ENCODE peak calls at places on chromosomes 7 and 10, in five cellular contexts. One of them, this sample, is unnamed.

GRCh38 chr10:349081-349480 is 213.8 kb downstream of the ZMYND11 start:
- DNase-seq in astrocyte of the cerebellum: no peak
- DNase-seq in cardiac muscle cell: no peak
- DNase-seq in cardiac fibroblast: no peak
- DNase-seq in sigmoid colon: peak
- DNase-seq in this sample: no peak

GRCh38 chr10:30155401-30155800 is 96.0 kb upstream of the JCAD start:
- DNase-seq in astrocyte of the cerebellum: peak
- DNase-seq in cardiac muscle cell: no peak
- DNase-seq in cardiac fibroblast: peak
- DNase-seq in sigmoid colon: no peak
- DNase-seq in this sample: no peak

GRCh38 chr10:70765794-70766594 is 19.2 kb downstream of the TBATA start:
- DNase-seq in astrocyte of the cerebellum: no peak
- DNase-seq in cardiac muscle cell: no peak
- DNase-seq in cardiac fibroblast: no peak
- DNase-seq in sigmoid colon: peak
- DNase-seq in this sample: no peak

GRCh38 chr7:71718563-71718962 is 586.6 kb downstream of the GALNT17 start:
- DNase-seq in astrocyte of the cerebellum: no peak
- DNase-seq in cardiac muscle cell: no peak
- DNase-seq in cardiac fibroblast: no peak
- DNase-seq in sigmoid colon: no peak
- DNase-seq in this sample: no peak

GRCh38 chr7:2028733-2029132 is 204.0 kb downstream of the MAD1L1 start:
- DNase-seq in astrocyte of the cerebellum: no peak
- DNase-seq in cardiac muscle cell: no peak
- DNase-seq in cardiac fibroblast: no peak
- DNase-seq in sigmoid colon: no peak
- DNase-seq in this sample: no peak

GRCh38 chr7:94276797-94277196 is 117.9 kb upstream of the COL1A2 start:
- DNase-seq in astrocyte of the cerebellum: no peak
- DNase-seq in cardiac muscle cell: peak
- DNase-seq in cardiac fibroblast: peak
- DNase-seq in sigmoid colon: no peak
- DNase-seq in this sample: peak

GRCh38 chr10:78390817-78391216 is 357.2 kb downstream of the RPS24 start:
- DNase-seq in astrocyte of the cerebellum: no peak
- DNase-seq in cardiac muscle cell: no peak
- DNase-seq in cardiac fibroblast: no peak
- DNase-seq in sigmoid colon: no peak
- DNase-seq in this sample: no peak

GRCh38 chr7:40105879-40106473 is 28.4 kb downstream of the MPLKIP start:
- DNase-seq in astrocyte of the cerebellum: no peak
- DNase-seq in cardiac muscle cell: no peak
- DNase-seq in cardiac fibroblast: no peak
- DNase-seq in sigmoid colon: no peak
- DNase-seq in this sample: no peak

GRCh38 chr7:98314469-98314868 is 33.0 kb downstream of the BRI3 start:
- DNase-seq in astrocyte of the cerebellum: no peak
- DNase-seq in cardiac muscle cell: no peak
- DNase-seq in cardiac fibroblast: peak
- DNase-seq in sigmoid colon: no peak
- DNase-seq in this sample: peak

GRCh38 chr7:102424787-102425218 is 8.6 kb upstream of the ORAI2 start:
- DNase-seq in astrocyte of the cerebellum: no peak
- DNase-seq in cardiac muscle cell: no peak
- DNase-seq in cardiac fibroblast: no peak
- DNase-seq in sigmoid colon: no peak
- DNase-seq in this sample: no peak

GRCh38 chr7:44998153-44998871 is 1.7 kb upstream of the CCM2 start:
- DNase-seq in astrocyte of the cerebellum: no peak
- DNase-seq in cardiac muscle cell: no peak
- DNase-seq in cardiac fibroblast: no peak
- DNase-seq in sigmoid colon: peak
- DNase-seq in this sample: no peak

GRCh38 chr7:105689093-105689819 is 108.0 kb upstream of the EFCAB10 start:
- DNase-seq in astrocyte of the cerebellum: no peak
- DNase-seq in cardiac muscle cell: no peak
- DNase-seq in cardiac fibroblast: no peak
- DNase-seq in sigmoid colon: peak
- DNase-seq in this sample: no peak

GRCh38 chr7:33388332-33388731 is 259.0 kb downstream of the BBS9 start:
- DNase-seq in astrocyte of the cerebellum: no peak
- DNase-seq in cardiac muscle cell: no peak
- DNase-seq in cardiac fibroblast: peak
- DNase-seq in sigmoid colon: no peak
- DNase-seq in this sample: no peak

GRCh38 chr7:104951546-104951945 is 62.5 kb upstream of the KMT2E start:
- DNase-seq in astrocyte of the cerebellum: no peak
- DNase-seq in cardiac muscle cell: no peak
- DNase-seq in cardiac fibroblast: peak
- DNase-seq in sigmoid colon: no peak
- DNase-seq in this sample: peak

GRCh38 chr7:98194672-98195457 is 16.4 kb upstream of the BHLHA15 start:
- DNase-seq in astrocyte of the cerebellum: no peak
- DNase-seq in cardiac muscle cell: no peak
- DNase-seq in cardiac fibroblast: peak
- DNase-seq in sigmoid colon: no peak
- DNase-seq in this sample: no peak

GRCh38 chr7:70383369-70383768 is 748.6 kb upstream of the GALNT17 start:
- DNase-seq in astrocyte of the cerebellum: no peak
- DNase-seq in cardiac muscle cell: no peak
- DNase-seq in cardiac fibroblast: no peak
- DNase-seq in sigmoid colon: no peak
- DNase-seq in this sample: no peak

GRCh38 chr7:112140600-112140999 is 65.6 kb downstream of the DOCK4 start:
- DNase-seq in astrocyte of the cerebellum: peak
- DNase-seq in cardiac muscle cell: no peak
- DNase-seq in cardiac fibroblast: no peak
- DNase-seq in sigmoid colon: no peak
- DNase-seq in this sample: no peak

GRCh38 chr7:35430547-35431153 is 176.8 kb upstream of the TBX20 start:
- DNase-seq in astrocyte of the cerebellum: no peak
- DNase-seq in cardiac muscle cell: no peak
- DNase-seq in cardiac fibroblast: peak
- DNase-seq in sigmoid colon: no peak
- DNase-seq in this sample: peak

GRCh38 chr7:52735656-52736055 is 299.8 kb upstream of the POM121L12 start:
- DNase-seq in astrocyte of the cerebellum: no peak
- DNase-seq in cardiac muscle cell: no peak
- DNase-seq in cardiac fibroblast: no peak
- DNase-seq in sigmoid colon: no peak
- DNase-seq in this sample: no peak
- H3K4me3 ChIP-seq in astrocyte of the cerebellum: no peak
- H3K4me3 ChIP-seq in cardiac muscle cell: no peak
- H3K4me3 ChIP-seq in cardiac fibroblast: no peak
- H3K4me3 ChIP-seq in sigmoid colon: no peak
- H3K4me3 ChIP-seq in this sample: no peak

DNA sequence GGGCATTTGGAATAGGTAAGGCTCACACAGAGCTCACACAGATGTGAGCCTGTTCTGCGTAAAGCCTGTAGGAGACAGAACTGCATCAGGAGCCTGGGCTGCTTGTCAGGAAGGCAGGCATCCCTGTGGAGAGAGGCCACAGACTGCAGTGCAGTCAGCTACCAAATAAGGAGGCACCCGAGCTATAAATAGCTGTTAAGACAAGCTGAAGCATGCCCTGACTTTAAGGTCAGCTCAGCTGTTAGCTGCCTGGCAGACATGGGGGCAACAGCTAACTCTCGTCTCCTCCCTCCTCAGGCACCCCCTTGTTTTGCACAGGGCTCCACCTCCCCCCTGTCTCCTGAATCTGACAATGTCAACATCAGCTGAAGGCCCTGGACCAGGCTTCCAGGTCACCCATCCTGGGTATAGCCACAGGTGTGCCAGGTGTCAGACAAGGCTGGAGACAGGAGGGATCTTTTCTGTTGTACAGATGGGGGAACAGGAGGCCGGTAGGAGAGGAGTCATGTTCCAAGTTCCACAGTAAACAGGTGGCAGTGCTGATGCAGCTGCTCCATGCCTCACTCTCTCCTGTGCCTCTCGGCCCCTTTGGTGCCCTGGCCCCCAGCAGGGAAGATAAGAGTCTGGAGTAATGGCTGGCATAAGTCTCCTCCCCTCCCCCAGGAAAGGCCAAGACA is 27.6 kb upstream of the MKRN1 start:
- DNase-seq in astrocyte of the cerebellum: peak
- DNase-seq in cardiac muscle cell: peak
- DNase-seq in cardiac fibroblast: peak
- DNase-seq in sigmoid colon: peak
- DNase-seq in this sample: peak
- TF ChIP-seq CTCF in astrocyte of the cerebellum: peak
- TF ChIP-seq CTCF in cardiac muscle cell: no peak
- TF ChIP-seq CTCF in cardiac fibroblast: no peak
- TF ChIP-seq CTCF in sigmoid colon: no peak
- TF ChIP-seq CTCF in this sample: no peak

GRCh38 chr7:73611017-73611555 is 13.2 kb downstream of the MLXIPL start:
- DNase-seq in astrocyte of the cerebellum: no peak
- DNase-seq in cardiac muscle cell: no peak
- DNase-seq in cardiac fibroblast: no peak
- DNase-seq in sigmoid colon: no peak
- DNase-seq in this sample: no peak

GRCh38 chr7:73610105-73610504 is 14.2 kb downstream of the MLXIPL start:
- DNase-seq in astrocyte of the cerebellum: no peak
- DNase-seq in cardiac muscle cell: no peak
- DNase-seq in cardiac fibroblast: no peak
- DNase-seq in sigmoid colon: no peak
- DNase-seq in this sample: no peak

GRCh38 chr7:73615886-73616285 is 8.4 kb downstream of the MLXIPL start:
- DNase-seq in astrocyte of the cerebellum: no peak
- DNase-seq in cardiac muscle cell: no peak
- DNase-seq in cardiac fibroblast: peak
- DNase-seq in sigmoid colon: no peak
- DNase-seq in this sample: no peak

GRCh38 chr7:73613954-73614735 is 10.2 kb downstream of the MLXIPL start:
- DNase-seq in astrocyte of the cerebellum: no peak
- DNase-seq in cardiac muscle cell: no peak
- DNase-seq in cardiac fibroblast: no peak
- DNase-seq in sigmoid colon: no peak
- DNase-seq in this sample: no peak

GRCh38 chr7:73612598-73613269 is 11.6 kb downstream of the MLXIPL start:
- DNase-seq in astrocyte of the cerebellum: no peak
- DNase-seq in cardiac muscle cell: peak
- DNase-seq in cardiac fibroblast: peak
- DNase-seq in sigmoid colon: no peak
- DNase-seq in this sample: peak
- H3K4me3 ChIP-seq in astrocyte of the cerebellum: no peak
- H3K4me3 ChIP-seq in cardiac muscle cell: no peak
- H3K4me3 ChIP-seq in cardiac fibroblast: no peak
- H3K4me3 ChIP-seq in sigmoid colon: no peak
- H3K4me3 ChIP-seq in this sample: no peak

GRCh38 chr10:61024801-61025201 is 80.8 kb upstream of the RHOBTB1 start:
- DNase-seq in astrocyte of the cerebellum: no peak
- DNase-seq in cardiac muscle cell: peak
- DNase-seq in cardiac fibroblast: peak
- DNase-seq in sigmoid colon: no peak
- DNase-seq in this sample: peak
- TF ChIP-seq CTCF in astrocyte of the cerebellum: peak
- TF ChIP-seq CTCF in cardiac muscle cell: peak
- TF ChIP-seq CTCF in cardiac fibroblast: peak
- TF ChIP-seq CTCF in sigmoid colon: no peak
- TF ChIP-seq CTCF in this sample: peak

DNA sequence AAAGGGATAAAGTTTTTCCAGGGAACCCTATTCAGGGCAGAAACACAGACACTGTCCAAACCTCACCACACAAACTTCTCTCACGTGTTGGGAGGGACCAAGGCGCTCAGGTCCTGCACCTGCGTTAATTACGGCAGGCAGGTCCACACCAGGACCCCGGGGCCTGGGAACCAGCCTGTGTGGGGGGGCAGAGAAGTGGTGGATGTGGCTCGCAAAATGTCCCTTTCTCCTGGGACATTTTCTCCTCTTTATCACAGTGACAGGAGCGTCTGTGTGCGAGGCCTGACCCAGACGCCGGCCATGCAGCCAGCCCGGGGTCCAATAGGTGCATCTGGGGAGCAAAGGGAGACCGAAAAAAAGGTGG is 73.4 kb upstream of the ZNF722 start:
- DNase-seq in astrocyte of the cerebellum: no peak
- DNase-seq in cardiac muscle cell: no peak
- DNase-seq in cardiac fibroblast: no peak
- DNase-seq in sigmoid colon: no peak
- DNase-seq in this sample: no peak
- H3K4me3 ChIP-seq in astrocyte of the cerebellum: no peak
- H3K4me3 ChIP-seq in cardiac muscle cell: no peak
- H3K4me3 ChIP-seq in cardiac fibroblast: no peak
- H3K4me3 ChIP-seq in sigmoid colon: no peak
- H3K4me3 ChIP-seq in this sample: peak

DNA sequence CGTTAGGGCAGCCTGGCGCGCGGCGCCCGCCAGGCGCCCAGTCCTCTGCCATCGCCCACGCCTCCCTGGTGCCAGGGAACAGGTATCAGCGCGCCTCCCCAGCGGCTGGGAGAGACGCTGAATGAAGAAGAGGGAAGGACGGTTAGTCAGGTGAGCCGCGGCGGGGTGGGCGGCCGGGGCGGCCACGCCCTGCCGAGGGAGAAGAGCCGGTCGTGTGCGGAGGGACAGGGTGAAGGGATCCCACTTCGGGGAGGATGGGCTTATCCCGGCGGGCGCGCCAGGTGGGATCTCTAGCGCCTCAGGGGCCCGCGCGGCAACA is 580 bp upstream of the ARL4A start:
- DNase-seq in astrocyte of the cerebellum: no peak
- DNase-seq in cardiac muscle cell: no peak
- DNase-seq in cardiac fibroblast: no peak
- DNase-seq in sigmoid colon: no peak
- DNase-seq in this sample: no peak
- TF ChIP-seq CTCF in astrocyte of the cerebellum: no peak
- TF ChIP-seq CTCF in cardiac muscle cell: no peak
- TF ChIP-seq CTCF in cardiac fibroblast: no peak
- TF ChIP-seq CTCF in sigmoid colon: no peak
- TF ChIP-seq CTCF in this sample: no peak

DNA sequence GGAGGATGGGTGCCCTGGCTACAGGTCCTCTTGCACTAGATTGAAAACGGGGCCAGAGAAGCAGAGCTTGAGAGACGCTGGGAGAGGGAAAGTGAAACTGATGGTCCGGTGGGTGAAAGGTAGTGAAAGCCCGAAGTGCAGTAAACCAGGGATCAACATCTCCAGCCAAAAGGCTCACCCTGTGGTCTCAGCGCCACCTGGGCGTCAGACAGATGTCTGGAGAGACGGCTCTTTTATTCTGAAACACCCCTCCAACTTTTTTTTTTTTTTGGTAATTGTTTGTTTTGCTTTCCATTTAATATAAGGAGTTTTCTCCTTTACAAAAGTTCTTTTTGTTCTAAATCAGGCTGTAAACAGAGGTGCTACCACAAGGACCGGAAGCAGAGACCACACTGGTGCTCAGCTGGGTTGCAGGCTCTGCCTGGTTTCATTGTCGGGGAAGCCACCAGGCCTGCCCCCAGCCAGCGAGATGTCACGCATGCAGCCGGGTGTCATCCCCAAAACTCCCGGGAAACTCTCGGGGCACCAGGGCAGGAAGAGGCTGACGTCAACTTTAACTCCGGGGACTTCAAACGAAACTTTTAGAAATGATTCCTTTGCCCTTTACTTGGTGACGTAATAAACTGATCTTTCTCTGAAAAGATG is 11.2 kb downstream of the IL2RA start:
- DNase-seq in astrocyte of the cerebellum: no peak
- DNase-seq in cardiac muscle cell: no peak
- DNase-seq in cardiac fibroblast: peak
- DNase-seq in sigmoid colon: peak
- DNase-seq in this sample: peak
- H3K4me3 ChIP-seq in astrocyte of the cerebellum: no peak
- H3K4me3 ChIP-seq in cardiac muscle cell: no peak
- H3K4me3 ChIP-seq in cardiac fibroblast: peak
- H3K4me3 ChIP-seq in sigmoid colon: peak
- H3K4me3 ChIP-seq in this sample: peak

This sample was measured in fibroblast of mammary gland.